ENCODE peak calls at places on chromosomes 1 and 21, in seven cellular contexts. B, H, Q, M, E, Y and A are unnamed samples. For H3K27me3, the result is how much of the 10 kb centered on the place peaks cover.

GRCh38 chr1:186374313-186375151 is 521 bp downstream of the TPR start:
- DNase-seq in B (peak), H (no peak), Q (no peak), M (peak), E (no peak), Y (no peak), A (peak)

GRCh38 chr1:26694185-26694572 is 1.6 kb upstream of the ARID1A start:
- DNase-seq in B (no peak), H (no peak), Q (peak), M (no peak), E (no peak), Y (no peak), A (peak)

GRCh38 chr1:173113015-173113741 is 62.4 kb upstream of the TNFSF18 start:
- DNase-seq in B (no peak), H (no peak), Q (no peak), M (no peak), E (no peak), Y (no peak), A (no peak)

GRCh38 chr1:37574834-37575479 is 18.2 kb downstream of the DNALI1 start:
- DNase-seq in B (no peak), H (no peak), Q (no peak), M (no peak), E (no peak), Y (no peak), A (no peak)

GRCh38 chr21:14741237-14741636 is 195.1 kb upstream of the SAMSN1 start:
- DNase-seq in B (no peak), H (no peak), Q (no peak), M (no peak), E (no peak), Y (no peak), A (no peak)

GRCh38 chr21:36841866-36842265 is 124.6 kb downstream of the HLCS start:
- DNase-seq in B (no peak), H (no peak), Q (no peak), M (no peak), E (no peak), Y (no peak), A (no peak)

GRCh38 chr1:119686661-119687060 is 25.1 kb upstream of the PHGDH start:
- DNase-seq in B (no peak), H (no peak), Q (no peak), M (peak), E (no peak), Y (no peak), A (no peak)

GRCh38 chr1:232005300-232005699 is 378.7 kb downstream of the DISC1 start:
- DNase-seq in B (no peak), H (no peak), Q (no peak), M (no peak), E (no peak), Y (no peak), A (no peak)

GRCh38 chr1:175499595-175500367 is 243.6 kb downstream of the TNR start:
- DNase-seq in B (no peak), H (no peak), Q (no peak), M (no peak), E (no peak), Y (no peak), A (no peak)

GRCh38 chr1:181189691-181190361 is 101.3 kb downstream of the IER5 start:
- DNase-seq in B (peak), H (no peak), Q (peak), M (peak), E (peak), Y (peak), A (peak)

GRCh38 chr1:247448107-247448778 is 9.7 kb downstream of the OR2B11 start:
- DNase-seq in B (peak), H (no peak), Q (peak), M (peak), E (peak), Y (peak), A (peak)

GRCh38 chr1:199029855-199030254 is 391.0 kb downstream of the PTPRC start:
- DNase-seq in B (no peak), H (no peak), Q (no peak), M (no peak), E (no peak), Y (no peak), A (no peak)

GRCh38 chr1:184380468-184380867 is 6.4 kb upstream of the C1orf21 start:
- DNase-seq in B (no peak), H (no peak), Q (no peak), M (no peak), E (no peak), Y (no peak), A (no peak)

GRCh38 chr1:15965228-15965767 is 10.6 kb downstream of the ZBTB17 start:
- DNase-seq in B (no peak), H (no peak), Q (no peak), M (no peak), E (no peak), Y (no peak), A (no peak)

GRCh38 chr1:26145960-26146294 is 13.0 kb upstream of the FAM110D start:
- DNase-seq in B (no peak), H (no peak), Q (no peak), M (no peak), E (no peak), Y (no peak), A (no peak)

GRCh38 chr1:221947731-221948130 is 205.8 kb upstream of the DUSP10 start:
- DNase-seq in B (no peak), H (no peak), Q (no peak), M (no peak), E (no peak), Y (no peak), A (no peak)

DNA sequence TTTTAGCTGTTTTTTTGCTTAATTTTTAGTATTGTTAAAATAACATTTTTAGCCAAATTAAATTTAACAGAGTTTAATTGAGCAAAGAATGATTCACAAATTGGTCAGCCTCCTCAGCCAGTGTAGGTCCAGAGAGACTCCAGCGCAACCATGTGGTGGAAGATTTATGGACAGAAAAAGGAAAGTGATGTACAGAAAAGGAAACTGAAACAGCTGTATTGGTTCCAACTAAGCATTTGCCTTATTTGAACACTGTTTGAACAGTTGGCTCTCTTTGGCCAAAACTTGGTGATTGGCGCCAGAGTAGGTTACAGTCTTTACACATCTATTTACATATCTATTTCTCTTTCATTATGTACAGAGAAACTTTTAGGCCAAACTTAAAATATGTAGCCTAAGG is 19.4 kb downstream of the RPS6KC1 start:
- DNase-seq in B (peak), H (no peak), Q (no peak), M (peak), E (no peak), Y (no peak), A (peak)
- TF ChIP-seq CTCF in B (peak), H (no peak), Q (peak), M (no peak), E (no peak), Y (no peak), A (no peak)

DNA sequence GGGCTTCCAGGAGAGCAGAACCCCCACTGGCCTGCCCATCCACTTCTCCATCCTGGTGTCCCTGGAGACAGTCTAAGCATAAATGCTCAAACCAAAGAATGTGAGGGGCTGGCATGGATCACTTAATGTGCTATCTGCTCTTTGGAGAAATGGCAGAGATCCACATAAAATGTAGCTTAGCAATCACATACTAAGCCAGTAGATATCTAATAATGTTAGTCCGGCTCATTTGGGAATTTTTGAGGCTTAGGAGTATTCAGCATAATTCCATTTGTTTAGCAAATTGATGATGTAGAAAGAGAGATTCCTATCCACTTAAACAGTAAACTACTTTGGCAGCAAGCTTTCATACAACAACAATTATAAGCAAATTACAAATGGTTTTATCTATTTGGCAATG is 90.7 kb downstream of the TENT5C start:
- DNase-seq in B (peak), H (no peak), Q (no peak), M (no peak), E (no peak), Y (no peak), A (no peak)
- H3K4me3 ChIP-seq in B (no peak), H (no peak), Q (no peak), M (no peak), E (no peak), Y (no peak), A (no peak)

DNA sequence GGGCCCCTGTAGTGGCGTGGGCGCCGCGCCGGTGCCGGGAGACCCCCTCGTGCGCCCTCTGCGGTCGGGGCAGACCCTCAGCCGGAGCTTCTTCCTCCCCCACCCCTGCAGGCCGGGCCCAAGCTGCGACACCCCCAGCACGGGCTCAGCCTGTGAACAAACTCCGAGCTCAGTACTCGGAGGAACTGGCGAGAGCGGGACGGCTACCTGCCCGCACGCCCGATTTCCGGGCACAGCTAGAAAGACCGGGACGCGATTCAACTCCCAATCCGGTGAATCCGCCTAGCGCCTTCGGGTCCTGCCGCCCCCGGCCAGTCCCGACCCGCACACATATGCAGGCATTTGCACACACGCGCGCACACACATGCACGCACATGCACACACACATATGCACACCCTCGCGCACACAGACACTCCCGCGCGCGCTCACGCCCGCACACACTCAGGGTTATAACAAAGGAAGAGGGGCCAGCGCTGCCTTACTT is 580 bp upstream of the BLACAT1 start:
- DNase-seq in B (no peak), H (no peak), Q (peak), M (no peak), E (peak), Y (no peak), A (no peak)
- H3K27me3 ChIP-seq in B (half or more), H (half or more), Q (under half), M (under half), E (under half), Y (under half), A (under half)

DNA sequence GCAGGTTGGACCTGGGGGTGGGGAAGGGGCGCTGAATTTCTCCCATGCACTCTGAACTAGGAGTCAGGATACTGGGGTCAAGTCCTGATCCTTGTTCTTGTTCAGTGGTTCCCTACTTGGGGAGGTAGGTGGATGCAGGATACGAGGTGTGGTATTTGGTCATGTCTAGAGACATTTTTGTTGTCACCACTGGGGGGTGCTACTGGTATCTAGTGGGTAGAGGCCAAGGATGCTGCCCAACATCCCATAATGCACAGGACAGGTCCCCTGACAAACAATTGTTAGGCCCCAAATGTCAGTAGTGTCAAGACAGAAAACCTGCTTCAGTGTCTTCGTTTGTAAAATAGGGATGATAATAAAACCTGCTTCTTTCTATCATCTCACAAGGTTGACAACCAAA is 259.0 kb upstream of the FOXD3 start:
- DNase-seq in B (no peak), H (no peak), Q (peak), M (no peak), E (no peak), Y (no peak), A (no peak)
- TF ChIP-seq CTCF in B (no peak), H (no peak), Q (peak), M (no peak), E (no peak), Y (no peak), A (no peak)

DNA sequence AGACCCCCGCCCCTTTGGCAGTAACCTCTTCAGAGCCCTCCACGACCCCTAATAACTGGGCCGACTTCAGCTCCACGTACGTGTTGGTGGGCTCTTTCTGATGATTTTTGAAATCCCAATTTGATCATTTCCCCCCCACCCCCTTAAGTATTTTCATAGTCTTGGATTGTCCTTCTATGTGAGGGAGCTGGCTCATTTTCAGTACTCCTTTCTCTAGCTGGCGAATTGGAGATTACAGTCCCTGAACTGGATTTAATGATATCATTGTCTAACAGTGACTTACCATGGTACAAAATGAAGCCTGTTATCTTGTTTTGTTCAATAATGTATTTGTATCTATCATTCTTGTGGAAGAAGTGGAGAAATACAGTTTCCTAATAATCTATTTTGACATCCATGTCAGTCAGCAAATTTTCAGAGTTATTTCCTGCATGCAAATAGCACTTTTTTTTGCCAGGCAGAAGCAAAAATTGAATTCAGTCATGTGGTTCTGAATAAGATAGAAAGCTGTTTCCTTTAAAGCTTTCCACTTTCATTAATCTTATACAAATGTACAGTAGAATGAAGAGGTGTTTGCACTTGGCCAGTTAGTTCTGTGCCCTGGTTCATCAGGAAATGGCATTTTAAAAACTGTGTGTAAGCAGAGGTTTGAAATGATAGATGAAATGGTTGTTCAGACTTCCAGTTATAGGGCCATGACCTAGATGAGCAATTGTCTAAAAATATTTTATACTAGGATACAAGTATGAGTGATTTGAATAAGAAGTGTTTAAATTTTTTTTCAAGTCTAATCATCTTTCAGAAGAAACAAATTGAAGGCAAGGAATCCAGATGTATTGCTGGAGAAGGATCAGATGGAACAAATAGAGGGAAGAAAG is 104.2 kb downstream of the ATP5PO start:
- DNase-seq in B (no peak), H (no peak), Q (no peak), M (no peak), E (no peak), Y (no peak), A (no peak)
- H3K4me3 ChIP-seq in B (no peak), H (no peak), Q (no peak), M (no peak), E (no peak), Y (no peak), A (no peak)

GRCh38 chr1:90714521-90714951 is 2.6 kb downstream of the BARHL2 start:
- DNase-seq in B (no peak), H (no peak), Q (peak), M (no peak), E (no peak), Y (no peak), A (no peak)

GRCh38 chr1:90716243-90716551 is 905 bp downstream of the BARHL2 start:
- DNase-seq in B (no peak), H (no peak), Q (no peak), M (no peak), E (no peak), Y (no peak), A (no peak)

GRCh38 chr1:90716552-90717355 is at the start of gene BARHL2:
- DNase-seq in B (no peak), H (no peak), Q (peak), M (no peak), E (no peak), Y (no peak), A (no peak)

GRCh38 chr1:90713741-90714509 is 3.2 kb downstream of the BARHL2 start:
- DNase-seq in B (no peak), H (no peak), Q (peak), M (no peak), E (no peak), Y (no peak), A (no peak)

GRCh38 chr1:90715334-90715733 is 1.8 kb downstream of the BARHL2 start:
- DNase-seq in B (no peak), H (no peak), Q (no peak), M (no peak), E (no peak), Y (no peak), A (no peak)
- H3K27me3 ChIP-seq in B (half or more), H (half or more), Q (half or more), M (half or more), E (under half), Y (half or more), A (under half)

GRCh38 chr1:244118087-244118761 is 67.1 kb downstream of the ZBTB18 start:
- DNase-seq in B (peak), H (no peak), Q (no peak), M (no peak), E (no peak), Y (no peak), A (no peak)
- TF ChIP-seq CTCF in B (peak), H (no peak), Q (no peak), M (no peak), E (no peak), Y (no peak), A (no peak)

DNA sequence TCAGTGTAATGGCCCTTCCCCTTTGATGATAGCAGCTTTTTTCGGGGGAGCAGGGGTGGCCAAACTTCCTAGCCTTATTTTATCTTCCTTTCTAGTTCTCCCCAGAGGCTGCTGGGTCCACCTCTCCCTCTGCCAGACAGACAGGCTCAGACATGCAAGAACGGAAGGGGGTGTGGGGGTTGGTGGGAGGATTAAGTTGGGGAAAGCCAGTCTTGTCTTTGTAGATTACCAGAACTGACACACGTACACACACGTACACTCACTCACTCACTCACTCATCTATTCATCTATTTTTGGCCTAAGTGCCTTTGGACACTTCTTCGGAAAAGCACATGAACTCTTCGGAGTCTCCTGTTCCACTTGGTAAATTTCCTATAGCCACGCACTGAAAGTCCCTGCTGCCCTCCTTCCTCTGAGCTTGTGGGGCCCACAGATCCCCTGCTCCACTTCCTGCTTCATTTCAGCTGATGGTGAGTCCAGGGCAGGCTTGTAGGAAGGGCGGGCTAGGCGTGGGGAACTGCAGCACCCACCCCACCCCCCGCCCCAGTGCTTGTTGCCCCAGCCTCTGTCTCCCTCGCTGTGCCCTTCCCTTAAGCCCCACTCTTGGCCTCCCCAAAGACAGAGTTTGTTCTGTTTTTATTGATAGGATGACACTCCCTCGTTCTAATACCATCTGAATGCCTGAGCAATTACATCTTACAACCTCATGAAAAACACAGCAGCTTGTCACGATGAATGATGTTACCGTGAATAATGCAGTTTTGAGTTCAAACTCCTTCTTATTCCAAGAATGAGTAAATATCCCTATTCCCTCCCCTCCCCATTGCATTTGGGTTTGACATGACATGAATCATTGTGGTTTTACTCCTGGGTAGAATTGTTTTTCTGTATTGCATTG is 60.7 kb upstream of the ATP5PO start:
- DNase-seq in B (no peak), H (no peak), Q (no peak), M (no peak), E (no peak), Y (peak), A (no peak)
- H3K4me3 ChIP-seq in B (no peak), H (no peak), Q (no peak), M (no peak), E (no peak), Y (no peak), A (no peak)

GRCh38 chr1:41370756-41371420 is 9.7 kb downstream of the FOXO6 start:
- DNase-seq in B (no peak), H (no peak), Q (no peak), M (no peak), E (no peak), Y (no peak), A (peak)

GRCh38 chr1:41371630-41372599 is 10.7 kb downstream of the FOXO6 start:
- DNase-seq in B (peak), H (no peak), Q (peak), M (no peak), E (no peak), Y (no peak), A (no peak)

GRCh38 chr1:41372600-41372993 is 11.4 kb downstream of the FOXO6 start:
- DNase-seq in B (no peak), H (no peak), Q (no peak), M (no peak), E (no peak), Y (no peak), A (no peak)

GRCh38 chr1:41374711-41375110 is 13.5 kb downstream of the FOXO6 start:
- DNase-seq in B (no peak), H (no peak), Q (no peak), M (no peak), E (no peak), Y (no peak), A (no peak)

DNA sequence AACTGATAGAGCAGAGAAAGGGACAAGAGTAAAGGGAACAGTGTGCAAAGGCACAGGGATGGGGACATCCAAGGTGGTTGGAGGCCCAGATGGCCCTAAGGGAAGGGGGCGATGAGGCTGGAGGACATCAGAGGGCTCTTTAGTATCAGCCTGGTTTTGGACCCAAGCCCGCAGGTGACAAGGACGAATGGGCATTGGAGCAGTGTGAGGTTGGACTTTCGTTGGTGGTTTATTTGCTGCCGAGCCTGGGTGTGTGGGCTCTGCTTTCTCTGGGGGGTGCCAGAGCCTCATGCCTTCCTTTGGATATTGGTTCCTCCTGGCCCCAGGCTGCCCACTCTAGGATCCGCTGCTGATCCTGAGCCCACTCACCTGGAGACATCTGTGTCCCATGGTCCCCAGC is 12.1 kb downstream of the FOXO6 start:
- DNase-seq in B (no peak), H (no peak), Q (no peak), M (no peak), E (no peak), Y (no peak), A (no peak)
- H3K27me3 ChIP-seq in B (under half), H (under half), Q (under half), M (under half), E (under half), Y (under half), A (under half)

GRCh38 chr1:85847356-85847755 is 139.1 kb upstream of the ZNHIT6 start:
- DNase-seq in B (no peak), H (no peak), Q (no peak), M (no peak), E (no peak), Y (no peak), A (no peak)

GRCh38 chr1:85849660-85850059 is 141.4 kb upstream of the ZNHIT6 start:
- DNase-seq in B (no peak), H (no peak), Q (no peak), M (no peak), E (no peak), Y (no peak), A (no peak)

GRCh38 chr1:85846706-85847105 is 138.5 kb upstream of the ZNHIT6 start:
- DNase-seq in B (no peak), H (no peak), Q (no peak), M (no peak), E (no peak), Y (no peak), A (no peak)

GRCh38 chr1:85850238-85850637 is 142.0 kb upstream of the ZNHIT6 start:
- DNase-seq in B (no peak), H (no peak), Q (no peak), M (no peak), E (no peak), Y (no peak), A (no peak)
- TF ChIP-seq CTCF in B (no peak), H (no peak), Q (no peak), M (peak), E (no peak), Y (no peak), A (no peak)